ENCODE peak calls at places on chromosomes 4 and X, in six cellular contexts. E is IMR-90, F is A549, H is HepG2, V is H1, X is GM12878. Y is an unnamed sample.
A peak's percentile ranks its signal among the peaks of the same experiment; 100 is the strongest.

GRCh38 chrX:152895724-152896420 is 2.0 kb upstream of the ZNF185 start:
- DNase-seq in E (no peak), X (no peak), H (no peak), V (no peak), F (no peak), Y (no peak)

GRCh38 chr4:87530868-87531267 is 1.7 kb upstream of the SPARCL1 start:
- DNase-seq in F (no peak), X (no peak), E (peak; percentile 27), H (no peak), V (no peak), Y (no peak)

GRCh38 chr4:43253511-43253910 is 361.0 kb downstream of the GRXCR1 start:
- DNase-seq in H (no peak), E (no peak), F (no peak), X (no peak), V (no peak), Y (no peak)

GRCh38 chrX:119008122-119008744 is 33.8 kb downstream of the LONRF3 start:
- DNase-seq in E (peak; percentile 30), F (peak; percentile 41), X (no peak), H (peak; percentile 6), V (peak; percentile 58), Y (peak; percentile 37)

GRCh38 chr4:149986916-149987315 is 91.3 kb upstream of the DCLK2 start:
- DNase-seq in E (no peak), H (no peak), X (no peak), V (no peak), F (no peak), Y (no peak)

GRCh38 chr4:189404271-189404670 is 536.4 kb upstream of the FRG1 start:
- DNase-seq in V (no peak), H (no peak), X (no peak), F (no peak), E (no peak), Y (no peak)

GRCh38 chr4:52760256-52760655 is 9.0 kb upstream of the ERVMER34-1 start:
- DNase-seq in V (no peak), E (no peak), F (no peak), H (no peak), X (no peak), Y (no peak)

GRCh38 chr4:6200922-6201362 is 593 bp upstream of the JAKMIP1 start:
- DNase-seq in H (peak; percentile 34), X (no peak), F (no peak), V (no peak), E (no peak), Y (no peak)

GRCh38 chr4:22170353-22170752 is 221.8 kb upstream of the KCNIP4 start:
- DNase-seq in F (no peak), V (no peak), X (no peak), E (peak; percentile 60), H (no peak), Y (no peak)

GRCh38 chr4:128653514-128654420 is 155.7 kb upstream of the JADE1 start:
- DNase-seq in E (peak; percentile 70), V (no peak), F (no peak), X (no peak), H (no peak), Y (no peak)

GRCh38 chr4:99002274-99002673 is 6.8 kb downstream of the METAP1 start:
- DNase-seq in E (no peak), F (no peak), V (no peak), X (no peak), H (no peak), Y (no peak)

GRCh38 chrX:110987292-110987691 is 108.7 kb upstream of the PAK3 start:
- DNase-seq in E (no peak), H (no peak), X (no peak), F (no peak), V (peak; percentile 47), Y (peak; percentile 0)

GRCh38 chrX:789096-789495 is 158.5 kb downstream of the SHOX start:
- DNase-seq in F (no peak), E (no peak), V (no peak), H (no peak), X (no peak), Y (no peak)

GRCh38 chr4:87130482-87130881 is 89.9 kb downstream of the KLHL8 start:
- DNase-seq in X (no peak), V (no peak), E (no peak), H (no peak), F (no peak), Y (no peak)

GRCh38 chr4:182938213-182938645 is 21.0 kb upstream of the DCTD start:
- DNase-seq in H (peak; percentile 47), X (no peak), V (peak; percentile 89), F (peak; percentile 58), E (peak; percentile 56), Y (peak; percentile 68)

GRCh38 chr4:76904646-76905190 is 6.8 kb upstream of the SOWAHB start:
- DNase-seq in X (no peak), F (no peak), H (no peak), E (no peak), V (no peak), Y (no peak)

GRCh38 chr4:39812500-39812899 is 114.6 kb downstream of the UBE2K start:
- DNase-seq in H (no peak), F (no peak), V (no peak), E (no peak), X (no peak), Y (no peak)

GRCh38 chr4:39818646-39819045 is 120.7 kb downstream of the UBE2K start:
- DNase-seq in E (no peak), V (no peak), X (no peak), F (no peak), H (no peak), Y (no peak)

GRCh38 chr4:39820186-39820585 is 122.2 kb downstream of the UBE2K start:
- DNase-seq in V (no peak), E (no peak), H (no peak), F (no peak), X (no peak), Y (no peak)

DNA sequence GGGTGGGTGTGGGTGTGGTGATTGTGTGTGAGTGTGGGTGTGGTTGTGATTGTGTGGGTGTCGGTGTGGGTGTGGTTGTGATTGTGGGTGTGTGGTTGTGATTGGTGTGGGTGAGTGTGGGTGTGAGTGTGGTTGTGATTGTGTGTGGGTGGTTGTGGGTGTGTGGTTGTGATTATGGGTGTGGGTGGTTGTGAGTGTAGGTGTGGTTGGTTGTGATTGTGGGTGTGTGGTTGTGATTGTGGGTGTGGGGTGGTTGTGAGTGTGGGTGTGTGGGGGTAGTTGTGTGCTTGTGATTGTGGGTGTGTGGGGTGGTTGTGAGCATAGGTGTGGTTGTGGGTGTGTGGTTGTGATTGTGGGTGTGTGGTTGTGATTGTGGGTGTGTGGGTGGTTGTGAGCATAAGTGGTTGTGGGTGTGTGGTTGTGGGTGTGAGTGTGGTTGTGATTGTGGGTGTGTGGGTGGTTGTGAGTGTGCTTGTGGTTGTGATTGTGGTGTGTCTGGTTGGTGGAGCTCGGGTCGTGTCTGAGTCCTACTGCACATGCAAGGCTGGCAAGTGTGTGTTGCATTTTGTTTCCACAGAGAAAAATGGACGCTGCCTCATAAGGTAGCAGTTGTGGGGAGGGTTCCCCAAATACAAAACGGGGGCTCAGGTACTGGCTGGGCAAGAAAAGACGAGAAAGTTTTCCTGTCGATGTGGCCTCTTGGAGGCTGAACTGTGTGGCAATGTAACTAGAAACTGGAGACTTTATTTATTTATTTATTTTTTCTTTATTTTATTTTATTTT is 116.7 kb downstream of the UBE2K start:
- DNase-seq in X (no peak), H (peak; percentile 43), V (no peak), F (peak; percentile 28), E (peak; percentile 25), Y (no peak)
- TF ChIP-seq CEBPB in X (no peak), H (no peak), V (no peak), F (no peak), E (peak; percentile 8), Y (no peak)

GRCh38 chrX:115906276-115906675 is 264.3 kb upstream of the AGTR2 start:
- DNase-seq in V (peak; percentile 38), H (no peak), E (no peak), X (no peak), F (no peak), Y (no peak)
- TF ChIP-seq RFX5 in V (no peak), H (no peak), E (no peak), X (no peak), F (no peak), Y (no peak)

DNA sequence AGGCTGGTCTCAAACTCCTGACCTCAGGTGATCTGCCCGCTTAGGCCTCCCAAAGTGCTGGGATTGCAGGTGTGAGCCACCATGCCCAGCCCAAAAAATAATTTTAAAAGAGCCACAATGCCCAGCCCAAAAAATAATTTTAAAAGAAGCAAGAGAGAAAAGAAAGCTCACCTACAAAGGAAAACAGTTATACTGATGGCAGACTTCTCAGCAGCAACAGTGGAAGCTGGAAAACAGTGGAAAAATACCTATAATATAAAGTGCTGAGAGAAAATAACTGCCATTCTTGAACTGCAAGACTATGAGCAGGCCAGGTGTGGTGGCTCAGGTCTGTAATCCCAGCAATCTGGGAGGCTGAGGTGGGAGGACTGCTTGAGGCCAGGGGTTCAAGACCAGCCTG is 13.3 kb upstream of the HMGB2 start:
- DNase-seq in F (no peak), H (no peak), E (no peak), V (no peak), X (no peak), Y (no peak)
- TF ChIP-seq CEBPB in F (no peak), H (no peak), E (no peak), V (no peak), X (no peak), Y (no peak)

DNA sequence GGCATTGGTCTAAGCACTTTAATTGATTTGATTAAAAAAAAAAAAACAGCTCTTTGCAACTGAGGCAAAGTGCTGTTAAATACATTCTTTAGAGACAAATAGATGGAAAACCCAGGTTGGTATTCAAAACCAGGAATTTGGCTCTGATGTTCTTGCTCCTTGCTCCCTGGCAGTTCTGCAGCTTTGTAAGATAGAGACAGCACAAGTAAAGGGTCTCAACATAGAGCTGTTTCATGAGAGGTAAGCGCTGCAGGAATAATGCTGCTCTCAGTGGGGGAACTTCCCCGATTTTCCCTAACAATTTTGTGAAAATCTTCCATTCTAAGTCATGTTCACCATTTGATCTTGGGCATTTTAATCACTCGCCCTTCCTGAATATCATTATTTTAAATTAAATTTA is 479.5 kb upstream of the HS3ST1 start:
- DNase-seq in F (no peak), H (no peak), X (no peak), V (no peak), E (no peak), Y (no peak)
- TF ChIP-seq RFX5 in F (no peak), H (no peak), X (no peak), V (no peak), E (no peak), Y (no peak)

DNA sequence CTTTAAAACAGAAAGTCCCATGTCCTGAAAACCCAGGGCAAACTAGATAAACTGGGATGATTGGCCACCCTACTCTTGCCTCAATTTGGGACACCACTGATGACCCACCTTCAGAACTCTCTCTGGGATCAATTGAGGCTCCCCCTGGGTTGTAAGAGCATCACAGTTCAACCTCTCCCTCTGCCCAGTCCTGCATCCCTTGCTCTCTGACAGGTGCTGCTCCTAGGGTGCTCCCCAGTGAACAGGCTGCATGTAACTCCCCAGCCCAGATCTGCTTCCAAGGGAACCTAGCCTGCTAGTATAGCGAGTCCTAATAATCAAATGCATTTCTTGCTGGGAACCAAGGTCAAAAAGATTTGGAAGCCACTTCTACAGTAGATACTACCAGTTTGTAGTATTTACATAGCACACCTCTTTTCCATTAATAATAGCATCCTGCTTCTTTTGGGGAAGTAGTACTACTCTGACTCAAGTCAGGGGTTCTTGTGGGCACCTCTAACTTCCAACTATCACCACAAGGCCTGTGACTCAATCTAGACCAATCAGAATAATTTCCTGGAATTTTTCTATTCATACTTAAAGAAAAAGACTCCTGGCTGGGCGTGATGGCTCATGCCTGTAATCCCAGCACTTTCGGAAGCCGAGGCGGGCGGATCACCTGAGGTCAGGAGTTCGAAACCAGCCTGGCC is 42.1 kb upstream of the SPINK2 start:
- DNase-seq in F (no peak), V (no peak), E (peak; percentile 5), H (no peak), X (no peak), Y (no peak)
- TF ChIP-seq CEBPB in F (no peak), V (no peak), E (no peak), H (no peak), X (no peak), Y (no peak)

GRCh38 chr4:74932832-74933561 is at the start of gene PARM1:
- DNase-seq in X (no peak), V (peak; percentile 94), E (peak; percentile 61), F (peak; percentile 62), H (peak; percentile 59), Y (peak; percentile 55)
- TF ChIP-seq RFX5 in X (no peak), V (no peak), E (no peak), F (no peak), H (no peak), Y (no peak)